ENCODE peak calls at places on chromosome 2, in five cellular contexts. K is ovary; Z is stimulated activated CD4-positive, alpha-beta T cell treated with anti-CD3 and anti-CD28 coated beads, Interleukin-1b, Interleukin-23, amount 100 ng/mL, for 48 hours; T is bronchial epithelial cell; P is AG09309. Y is an unnamed sample.

GRCh38 chr2:41909584-41909983 is 138.2 kb upstream of the PKDCC start:
- DNase-seq in K (no peak), Z (no peak), T (no peak), P (no peak), Y (no peak)

GRCh38 chr2:207926133-207927076 is 98.9 kb downstream of the PLEKHM3 start:
- DNase-seq in K (peak), Z (no peak), T (peak), P (peak), Y (peak)

GRCh38 chr2:106944220-106944619 is 58.3 kb upstream of the ST6GAL2 start:
- DNase-seq in K (no peak), Z (no peak), T (no peak), P (peak), Y (no peak)

GRCh38 chr2:231708773-231709635 is 679 bp downstream of the PTMA start:
- DNase-seq in K (peak), Z (peak), T (no peak), P (no peak), Y (peak)

GRCh38 chr2:146124741-146125140 is 1604.8 kb upstream of the ZEB2 start:
- DNase-seq in K (no peak), Z (no peak), T (peak), P (peak), Y (no peak)

GRCh38 chr2:136137982-136138381 is 20.0 kb upstream of the CXCR4 start:
- DNase-seq in K (no peak), Z (no peak), T (no peak), P (no peak), Y (no peak)

GRCh38 chr2:21103274-21103891 is 20.4 kb upstream of the TDRD15 start:
- DNase-seq in K (no peak), Z (no peak), T (no peak), P (no peak), Y (no peak)

GRCh38 chr2:29129586-29130281 is 14.5 kb downstream of the CLIP4 start:
- DNase-seq in K (no peak), Z (no peak), T (peak), P (no peak), Y (no peak)

GRCh38 chr2:102184018-102184417 is 2.8 kb upstream of the IL1RL2 start:
- DNase-seq in K (no peak), Z (no peak), T (no peak), P (no peak), Y (no peak)

GRCh38 chr2:238974510-238975166 is 126.8 kb downstream of the TWIST2 start:
- DNase-seq in K (no peak), Z (no peak), T (peak), P (peak), Y (no peak)

GRCh38 chr2:241551599-241551997 is 6.9 kb upstream of the BOK start:
- DNase-seq in K (no peak), Z (no peak), T (no peak), P (no peak), Y (no peak)

GRCh38 chr2:33406622-33407021 is 69.8 kb upstream of the RASGRP3 start:
- DNase-seq in K (no peak), Z (no peak), T (no peak), P (no peak), Y (no peak)

GRCh38 chr2:61604433-61604832 is 66.3 kb upstream of the XPO1 start:
- DNase-seq in K (no peak), Z (no peak), T (peak), P (no peak), Y (no peak)

GRCh38 chr2:231965118-231965517 is 3.6 kb downstream of the DIS3L2 start:
- DNase-seq in K (no peak), Z (no peak), T (peak), P (no peak), Y (no peak)

GRCh38 chr2:200702646-200703118 is 109.0 kb upstream of the BZW1 start:
- DNase-seq in K (no peak), Z (peak), T (peak), P (no peak), Y (no peak)

GRCh38 chr2:143513081-143513480 is 383.9 kb downstream of the ARHGAP15 start:
- DNase-seq in K (peak), Z (no peak), T (peak), P (peak), Y (no peak)

GRCh38 chr2:239393941-239394340 is 6.9 kb downstream of the HDAC4 start:
- DNase-seq in K (peak), Z (no peak), T (no peak), P (no peak), Y (no peak)

GRCh38 chr2:96090527-96090926 is 25.8 kb downstream of the ADRA2B start:
- DNase-seq in K (no peak), Z (no peak), T (peak), P (no peak), Y (no peak)

GRCh38 chr2:8616084-8616419 is 65.8 kb upstream of the ID2 start:
- DNase-seq in K (no peak), Z (no peak), T (no peak), P (no peak), Y (no peak)

GRCh38 chr2:145254291-145254690 is 734.4 kb upstream of the ZEB2 start:
- DNase-seq in K (no peak), Z (no peak), T (no peak), P (no peak), Y (no peak)